ENCODE peak calls at places on chromosomes 16 and 17, in six cellular contexts. One of them, this sample, is unnamed.

GRCh38 chr17:60049936-60050335 is 28.8 kb downstream of the HEATR6 start:
- DNase-seq in fibroblast of mammary gland: peak; percentile 26
- DNase-seq in spleen: no peak
- DNase-seq in cardiac muscle cell: no peak
- DNase-seq in heart left ventricle: no peak
- DNase-seq in mucosa of descending colon: no peak
- DNase-seq in this sample: no peak

GRCh38 chr17:4444782-4445473 is 11.2 kb downstream of the SPNS3 start:
- DNase-seq in fibroblast of mammary gland: no peak
- DNase-seq in spleen: no peak
- DNase-seq in cardiac muscle cell: no peak
- DNase-seq in heart left ventricle: peak; percentile 77
- DNase-seq in mucosa of descending colon: peak; percentile 79
- DNase-seq in this sample: no peak

GRCh38 chr17:15278381-15278780 is 13.3 kb upstream of the PMP22 start:
- DNase-seq in fibroblast of mammary gland: no peak
- DNase-seq in spleen: no peak
- DNase-seq in cardiac muscle cell: no peak
- DNase-seq in heart left ventricle: no peak
- DNase-seq in mucosa of descending colon: no peak
- DNase-seq in this sample: no peak

GRCh38 chr17:4937553-4937952 is 2.3 kb downstream of the SLC25A11 start:
- DNase-seq in fibroblast of mammary gland: no peak
- DNase-seq in spleen: peak; percentile 76
- DNase-seq in cardiac muscle cell: no peak
- DNase-seq in heart left ventricle: peak; percentile 40
- DNase-seq in mucosa of descending colon: peak; percentile 49
- DNase-seq in this sample: no peak

GRCh38 chr17:28333083-28333746 is 2.1 kb downstream of the IFT20 start:
- DNase-seq in fibroblast of mammary gland: no peak
- DNase-seq in spleen: no peak
- DNase-seq in cardiac muscle cell: no peak
- DNase-seq in heart left ventricle: no peak
- DNase-seq in mucosa of descending colon: no peak
- DNase-seq in this sample: no peak

GRCh38 chr17:2198917-2199316 is 104.7 kb downstream of the SMG6 start:
- DNase-seq in fibroblast of mammary gland: peak; percentile 93
- DNase-seq in spleen: no peak
- DNase-seq in cardiac muscle cell: no peak
- DNase-seq in heart left ventricle: no peak
- DNase-seq in mucosa of descending colon: no peak
- DNase-seq in this sample: no peak

GRCh38 chr16:85527042-85527766 is 85.9 kb upstream of the GSE1 start:
- DNase-seq in fibroblast of mammary gland: no peak
- DNase-seq in spleen: no peak
- DNase-seq in cardiac muscle cell: no peak
- DNase-seq in heart left ventricle: no peak
- DNase-seq in mucosa of descending colon: no peak
- DNase-seq in this sample: no peak

GRCh38 chr16:85133290-85133599 is 21.0 kb upstream of the CIBAR2 start:
- DNase-seq in fibroblast of mammary gland: no peak
- DNase-seq in spleen: no peak
- DNase-seq in cardiac muscle cell: no peak
- DNase-seq in heart left ventricle: no peak
- DNase-seq in mucosa of descending colon: no peak
- DNase-seq in this sample: no peak

GRCh38 chr16:11107781-11108465 is 148.1 kb downstream of the SOCS1 start:
- DNase-seq in fibroblast of mammary gland: peak; percentile 61
- DNase-seq in spleen: no peak
- DNase-seq in cardiac muscle cell: no peak
- DNase-seq in heart left ventricle: no peak
- DNase-seq in mucosa of descending colon: no peak
- DNase-seq in this sample: peak; percentile 46

GRCh38 chr16:62805221-62805857 is 769.1 kb upstream of the CDH8 start:
- DNase-seq in fibroblast of mammary gland: no peak
- DNase-seq in spleen: no peak
- DNase-seq in cardiac muscle cell: no peak
- DNase-seq in heart left ventricle: no peak
- DNase-seq in mucosa of descending colon: no peak
- DNase-seq in this sample: no peak
- TF ChIP-seq CTCF in fibroblast of mammary gland: no peak
- TF ChIP-seq CTCF in spleen: no peak
- TF ChIP-seq CTCF in cardiac muscle cell: no peak
- TF ChIP-seq CTCF in heart left ventricle: no peak
- TF ChIP-seq CTCF in mucosa of descending colon: no peak
- TF ChIP-seq CTCF in this sample: no peak

GRCh38 chr17:78736526-78737079 is 45.5 kb downstream of the CYTH1 start:
- DNase-seq in fibroblast of mammary gland: peak; percentile 35
- DNase-seq in spleen: peak; percentile 94
- DNase-seq in cardiac muscle cell: peak; percentile 48
- DNase-seq in heart left ventricle: peak; percentile 87
- DNase-seq in mucosa of descending colon: peak; percentile 95
- DNase-seq in this sample: no peak
- TF ChIP-seq CTCF in fibroblast of mammary gland: no peak
- TF ChIP-seq CTCF in spleen: peak; percentile 19
- TF ChIP-seq CTCF in cardiac muscle cell: no peak
- TF ChIP-seq CTCF in heart left ventricle: no peak
- TF ChIP-seq CTCF in mucosa of descending colon: no peak
- TF ChIP-seq CTCF in this sample: no peak

GRCh38 chr16:69396187-69397061 is 10.6 kb upstream of the TERF2 start:
- DNase-seq in fibroblast of mammary gland: peak; percentile 97
- DNase-seq in spleen: no peak
- DNase-seq in cardiac muscle cell: peak; percentile 91
- DNase-seq in heart left ventricle: no peak
- DNase-seq in mucosa of descending colon: no peak
- DNase-seq in this sample: no peak

GRCh38 chr16:69393898-69394849 is 8.4 kb upstream of the TERF2 start:
- DNase-seq in fibroblast of mammary gland: no peak
- DNase-seq in spleen: no peak
- DNase-seq in cardiac muscle cell: no peak
- DNase-seq in heart left ventricle: no peak
- DNase-seq in mucosa of descending colon: no peak
- DNase-seq in this sample: no peak

GRCh38 chr16:69399361-69399760 is 13.6 kb upstream of the TERF2 start:
- DNase-seq in fibroblast of mammary gland: peak; percentile 78
- DNase-seq in spleen: no peak
- DNase-seq in cardiac muscle cell: no peak
- DNase-seq in heart left ventricle: no peak
- DNase-seq in mucosa of descending colon: no peak
- DNase-seq in this sample: no peak

GRCh38 chr16:69395859-69396186 is 10.0 kb upstream of the TERF2 start:
- DNase-seq in fibroblast of mammary gland: no peak
- DNase-seq in spleen: no peak
- DNase-seq in cardiac muscle cell: no peak
- DNase-seq in heart left ventricle: no peak
- DNase-seq in mucosa of descending colon: no peak
- DNase-seq in this sample: no peak

DNA sequence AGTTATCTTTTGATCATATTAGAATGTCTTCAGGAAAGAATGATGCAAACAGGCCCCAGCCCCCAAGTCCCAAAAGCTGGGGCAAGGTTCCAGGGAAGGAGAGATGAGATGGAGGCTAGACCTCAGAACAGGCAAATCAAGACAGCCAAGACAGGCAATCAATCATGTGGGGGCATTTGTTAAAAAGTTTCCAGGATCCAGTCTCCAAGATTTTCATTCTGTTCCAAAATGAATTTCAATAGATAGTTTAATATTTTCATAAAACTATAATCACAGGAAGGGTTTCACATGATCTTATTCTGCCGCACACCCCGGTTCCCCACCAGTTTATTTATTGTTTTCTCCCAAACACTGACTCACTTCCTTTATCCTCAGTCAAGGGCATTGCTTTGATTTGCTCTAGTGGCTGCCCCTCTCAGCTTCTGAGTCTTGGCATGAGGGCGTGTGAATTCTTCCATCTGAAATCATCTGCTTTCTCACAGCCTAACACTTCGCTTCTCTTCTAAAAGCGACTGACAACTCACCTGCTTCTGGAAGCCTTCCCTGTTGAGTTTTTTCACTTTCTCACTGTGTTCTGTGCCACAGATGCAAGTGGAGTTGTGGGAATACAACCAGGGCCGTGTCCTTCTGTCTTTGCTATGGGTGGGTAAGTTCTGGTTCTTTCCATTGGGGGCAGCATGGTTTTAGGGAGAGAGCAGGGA is 12.2 kb upstream of the TERF2 start:
- DNase-seq in fibroblast of mammary gland: peak; percentile 86
- DNase-seq in spleen: no peak
- DNase-seq in cardiac muscle cell: peak; percentile 73
- DNase-seq in heart left ventricle: no peak
- DNase-seq in mucosa of descending colon: no peak
- DNase-seq in this sample: no peak
- TF ChIP-seq CTCF in fibroblast of mammary gland: peak; percentile 73
- TF ChIP-seq CTCF in spleen: peak; percentile 52
- TF ChIP-seq CTCF in cardiac muscle cell: peak; percentile 80
- TF ChIP-seq CTCF in heart left ventricle: peak; percentile 65
- TF ChIP-seq CTCF in mucosa of descending colon: no peak
- TF ChIP-seq CTCF in this sample: peak; percentile 78

GRCh38 chr17:32849879-32850278 is 27.0 kb downstream of the MYO1D start:
- DNase-seq in fibroblast of mammary gland: peak; percentile 58
- DNase-seq in spleen: no peak
- DNase-seq in cardiac muscle cell: no peak
- DNase-seq in heart left ventricle: no peak
- DNase-seq in mucosa of descending colon: no peak
- DNase-seq in this sample: no peak

GRCh38 chr17:32852811-32853210 is 24.1 kb downstream of the MYO1D start:
- DNase-seq in fibroblast of mammary gland: peak; percentile 53
- DNase-seq in spleen: no peak
- DNase-seq in cardiac muscle cell: no peak
- DNase-seq in heart left ventricle: no peak
- DNase-seq in mucosa of descending colon: no peak
- DNase-seq in this sample: no peak

GRCh38 chr17:32855620-32856019 is 21.3 kb downstream of the MYO1D start:
- DNase-seq in fibroblast of mammary gland: no peak
- DNase-seq in spleen: no peak
- DNase-seq in cardiac muscle cell: no peak
- DNase-seq in heart left ventricle: no peak
- DNase-seq in mucosa of descending colon: no peak
- DNase-seq in this sample: no peak

GRCh38 chr17:32854177-32854576 is 22.7 kb downstream of the MYO1D start:
- DNase-seq in fibroblast of mammary gland: no peak
- DNase-seq in spleen: no peak
- DNase-seq in cardiac muscle cell: no peak
- DNase-seq in heart left ventricle: no peak
- DNase-seq in mucosa of descending colon: no peak
- DNase-seq in this sample: no peak

GRCh38 chr17:32854834-32855389 is 22.0 kb downstream of the MYO1D start:
- DNase-seq in fibroblast of mammary gland: no peak
- DNase-seq in spleen: no peak
- DNase-seq in cardiac muscle cell: no peak
- DNase-seq in heart left ventricle: no peak
- DNase-seq in mucosa of descending colon: no peak
- DNase-seq in this sample: no peak
- TF ChIP-seq CTCF in fibroblast of mammary gland: peak; percentile 7
- TF ChIP-seq CTCF in spleen: no peak
- TF ChIP-seq CTCF in cardiac muscle cell: no peak
- TF ChIP-seq CTCF in heart left ventricle: no peak
- TF ChIP-seq CTCF in mucosa of descending colon: no peak
- TF ChIP-seq CTCF in this sample: peak; percentile 54

GRCh38 chr17:73782641-73783381 is 138.6 kb upstream of the SDK2 start:
- DNase-seq in fibroblast of mammary gland: no peak
- DNase-seq in spleen: no peak
- DNase-seq in cardiac muscle cell: peak; percentile 30
- DNase-seq in heart left ventricle: no peak
- DNase-seq in mucosa of descending colon: no peak
- DNase-seq in this sample: no peak
- TF ChIP-seq CTCF in fibroblast of mammary gland: no peak
- TF ChIP-seq CTCF in spleen: no peak
- TF ChIP-seq CTCF in cardiac muscle cell: no peak
- TF ChIP-seq CTCF in heart left ventricle: no peak
- TF ChIP-seq CTCF in mucosa of descending colon: no peak
- TF ChIP-seq CTCF in this sample: no peak

GRCh38 chr16:86530251-86531192 is 20.2 kb downstream of the FOXF1 start:
- DNase-seq in fibroblast of mammary gland: no peak
- DNase-seq in spleen: no peak
- DNase-seq in cardiac muscle cell: no peak
- DNase-seq in heart left ventricle: no peak
- DNase-seq in mucosa of descending colon: no peak
- DNase-seq in this sample: peak; percentile 59

GRCh38 chr16:86527366-86527765 is 17.0 kb downstream of the FOXF1 start:
- DNase-seq in fibroblast of mammary gland: no peak
- DNase-seq in spleen: no peak
- DNase-seq in cardiac muscle cell: no peak
- DNase-seq in heart left ventricle: no peak
- DNase-seq in mucosa of descending colon: no peak
- DNase-seq in this sample: no peak

GRCh38 chr16:86529160-86529559 is 18.8 kb downstream of the FOXF1 start:
- DNase-seq in fibroblast of mammary gland: peak; percentile 42
- DNase-seq in spleen: no peak
- DNase-seq in cardiac muscle cell: no peak
- DNase-seq in heart left ventricle: no peak
- DNase-seq in mucosa of descending colon: no peak
- DNase-seq in this sample: peak; percentile 37

GRCh38 chr16:86525696-86526095 is 15.4 kb downstream of the FOXF1 start:
- DNase-seq in fibroblast of mammary gland: no peak
- DNase-seq in spleen: peak; percentile 44
- DNase-seq in cardiac muscle cell: no peak
- DNase-seq in heart left ventricle: no peak
- DNase-seq in mucosa of descending colon: no peak
- DNase-seq in this sample: no peak

DNA sequence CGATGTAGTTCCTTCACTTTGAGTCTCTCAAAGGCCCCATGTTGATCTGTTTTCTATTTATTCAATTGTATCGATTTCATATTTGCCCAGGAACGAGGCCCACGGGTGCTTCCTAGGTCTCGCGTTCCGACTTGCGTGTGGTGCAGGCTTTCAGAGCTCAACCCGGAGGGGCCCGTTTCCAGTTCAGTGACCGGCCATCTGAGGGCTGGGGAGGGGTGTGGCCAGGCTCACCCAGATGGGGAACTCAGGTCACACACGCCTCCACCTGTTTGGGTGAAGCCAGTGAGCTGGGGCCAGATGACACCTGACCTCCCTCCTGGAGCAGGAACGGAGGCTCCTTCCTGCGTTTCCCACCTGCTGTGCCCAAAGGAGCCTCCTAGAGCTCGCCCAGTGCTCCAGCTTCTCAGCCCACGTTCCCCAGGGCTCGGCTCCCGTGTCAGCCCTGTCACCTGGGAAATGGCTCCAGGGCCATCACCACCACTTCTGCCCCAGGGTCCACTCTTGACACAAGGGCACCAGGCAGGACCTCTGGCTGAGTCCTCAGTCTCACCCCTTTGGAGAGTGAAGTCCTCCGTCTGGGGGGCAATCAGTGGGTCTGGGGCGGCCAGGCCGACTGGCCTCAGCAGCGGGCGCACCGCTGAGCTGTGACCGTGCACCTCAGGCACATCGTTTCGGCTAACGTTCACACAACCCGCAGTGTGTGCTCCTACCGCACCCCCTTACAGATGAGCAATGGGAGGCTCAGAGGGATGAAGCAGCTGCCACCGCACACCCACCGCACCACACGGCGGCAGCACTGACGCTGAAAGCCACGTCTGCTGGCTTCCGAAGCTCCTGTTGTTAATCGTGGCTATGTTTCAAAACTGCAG is 18.0 kb downstream of the FOXF1 start:
- DNase-seq in fibroblast of mammary gland: no peak
- DNase-seq in spleen: no peak
- DNase-seq in cardiac muscle cell: no peak
- DNase-seq in heart left ventricle: no peak
- DNase-seq in mucosa of descending colon: no peak
- DNase-seq in this sample: peak; percentile 60
- TF ChIP-seq CTCF in fibroblast of mammary gland: no peak
- TF ChIP-seq CTCF in spleen: no peak
- TF ChIP-seq CTCF in cardiac muscle cell: no peak
- TF ChIP-seq CTCF in heart left ventricle: no peak
- TF ChIP-seq CTCF in mucosa of descending colon: no peak
- TF ChIP-seq CTCF in this sample: no peak